ENCODE peak calls at places on chromosomes 6 and 20, in seven cellular contexts. U is mammary epithelial cell, Z is mesenchymal stem cell, I is right lobe of liver, O is sigmoid colon, S is OCI-LY7, C is HCT116. X is an unnamed sample.
A peak's percentile ranks its signal among the peaks of the same experiment; 100 is the strongest.

GRCh38 chr6:169173532-169174268 is 79.9 kb downstream of the THBS2 start:
- DNase-seq in I (no peak), U (peak; percentile 90), Z (no peak), S (no peak), O (no peak), C (no peak), X (no peak)

GRCh38 chr6:143234686-143235085 is 174.0 kb downstream of the AIG1 start:
- DNase-seq in O (no peak), I (no peak), S (no peak), U (peak; percentile 12), C (no peak), Z (no peak), X (no peak)

GRCh38 chr6:17768388-17768787 is 61.7 kb upstream of the NUP153 start:
- DNase-seq in U (peak; percentile 14), I (no peak), C (no peak), S (no peak), O (no peak), Z (peak; percentile 37), X (no peak)

GRCh38 chr6:106591111-106591825 is 38.0 kb downstream of the RTN4IP1 start:
- DNase-seq in C (no peak), Z (peak; percentile 70), U (peak; percentile 60), S (no peak), I (no peak), O (no peak), X (peak; percentile 48)

GRCh38 chr6:144710207-144710606 is 425.1 kb downstream of the UTRN start:
- DNase-seq in C (no peak), Z (peak; percentile 68), O (no peak), I (no peak), S (no peak), U (peak; percentile 91), X (no peak)

GRCh38 chr6:26327450-26328264 is 37.3 kb upstream of the BTN3A2 start:
- DNase-seq in Z (peak; percentile 86), O (no peak), S (peak; percentile 68), C (peak; percentile 89), I (no peak), U (peak; percentile 71), X (no peak)

GRCh38 chr20:12086359-12086758 is 168.7 kb downstream of the BTBD3 start:
- DNase-seq in Z (no peak), O (no peak), S (no peak), U (no peak), C (no peak), I (no peak), X (no peak)

GRCh38 chr6:150380256-150380655 is 11.4 kb downstream of the IYD start:
- DNase-seq in S (no peak), O (no peak), I (no peak), U (no peak), C (no peak), Z (no peak), X (no peak)

GRCh38 chr6:118320652-118321051 is 227.4 kb upstream of the PLN start:
- DNase-seq in C (no peak), S (no peak), U (no peak), O (no peak), I (no peak), Z (no peak), X (no peak)

GRCh38 chr6:140366991-140367390 is 992.5 kb upstream of the CITED2 start:
- DNase-seq in U (peak; percentile 91), I (no peak), Z (peak; percentile 71), S (no peak), O (no peak), C (no peak), X (no peak)

GRCh38 chr20:16143596-16143995 is 429.7 kb downstream of the KIF16B start:
- DNase-seq in U (no peak), S (no peak), Z (no peak), C (no peak), I (no peak), O (no peak), X (no peak)

GRCh38 chr20:46900068-46900467 is 5.4 kb downstream of the EYA2 start:
- DNase-seq in O (no peak), U (no peak), C (no peak), S (peak; percentile 83), I (no peak), Z (no peak), X (no peak)

GRCh38 chr6:71393471-71393870 is 104.9 kb downstream of the OGFRL1 start:
- DNase-seq in Z (peak; percentile 68), O (no peak), I (no peak), U (no peak), S (no peak), C (no peak), X (no peak)

GRCh38 chr6:64175311-64175710 is 539.7 kb downstream of the PHF3 start:
- DNase-seq in O (no peak), U (no peak), S (no peak), Z (no peak), C (no peak), I (no peak), X (no peak)

GRCh38 chr6:30127238-30128093 is 8.5 kb upstream of the TRIM40 start:
- DNase-seq in I (no peak), O (no peak), U (no peak), Z (no peak), S (no peak), C (no peak), X (no peak)

GRCh38 chr6:149261364-149261763 is 56.1 kb upstream of the TAB2 start:
- DNase-seq in U (no peak), Z (no peak), I (no peak), C (no peak), O (no peak), S (no peak), X (no peak)

GRCh38 chr6:7726416-7727149 is 684 bp downstream of the BMP6 start:
- DNase-seq in C (no peak), S (peak; percentile 19), Z (peak; percentile 18), U (peak; percentile 29), I (no peak), O (no peak), X (no peak)

GRCh38 chr6:152378154-152378553 is 259.0 kb downstream of the SYNE1 start:
- DNase-seq in U (peak; percentile 17), C (no peak), I (no peak), O (no peak), Z (peak; percentile 81), S (no peak), X (no peak)

GRCh38 chr6:117771403-117771802 is 96.1 kb downstream of the NUS1 start:
- DNase-seq in Z (no peak), I (no peak), U (no peak), S (no peak), O (no peak), C (no peak), X (no peak)

GRCh38 chr6:2209226-2209809 is 36.1 kb downstream of the GMDS start:
- DNase-seq in Z (peak; percentile 15), I (no peak), C (peak; percentile 45), O (no peak), U (peak; percentile 50), S (peak; percentile 59), X (no peak)

GRCh38 chr20:45174434-45175364 is at the start of gene PI3:
- DNase-seq in O (no peak), U (peak; percentile 88), I (no peak), S (no peak), Z (peak; percentile 1), C (no peak), X (no peak)

GRCh38 chr6:64439274-64439673 is 803.7 kb downstream of the PHF3 start:
- DNase-seq in I (no peak), S (no peak), O (no peak), Z (no peak), U (peak; percentile 1), C (no peak), X (no peak)

GRCh38 chr6:147837540-147837939 is 329.1 kb downstream of the SAMD5 start:
- DNase-seq in C (no peak), S (no peak), U (no peak), O (no peak), Z (no peak), I (no peak), X (no peak)

GRCh38 chr6:13302751-13303667 is 25.3 kb downstream of the TBC1D7 start:
- DNase-seq in O (peak; percentile 78), Z (peak; percentile 100), S (peak; percentile 33), I (peak; percentile 71), U (peak; percentile 80), C (peak; percentile 33), X (peak; percentile 84)

GRCh38 chr20:36449663-36450062 is 91.7 kb upstream of the MYL9 start:
- DNase-seq in S (no peak), C (no peak), I (no peak), Z (no peak), O (no peak), U (no peak), X (no peak)

GRCh38 chr20:36455972-36456625 is 85.2 kb upstream of the MYL9 start:
- DNase-seq in C (no peak), S (no peak), O (no peak), U (no peak), I (no peak), Z (no peak), X (no peak)

GRCh38 chr20:36454664-36455427 is 86.5 kb upstream of the MYL9 start:
- DNase-seq in O (no peak), I (no peak), C (no peak), U (no peak), Z (no peak), S (no peak), X (peak; percentile 80)
- H3K27ac ChIP-seq in O (peak overlapping the region; percentile 60), I (no peak overlapping the region), C (no peak overlapping the region), U (no peak overlapping the region), Z (no peak overlapping the region), S (no peak overlapping the region), X (no peak overlapping the region)

DNA sequence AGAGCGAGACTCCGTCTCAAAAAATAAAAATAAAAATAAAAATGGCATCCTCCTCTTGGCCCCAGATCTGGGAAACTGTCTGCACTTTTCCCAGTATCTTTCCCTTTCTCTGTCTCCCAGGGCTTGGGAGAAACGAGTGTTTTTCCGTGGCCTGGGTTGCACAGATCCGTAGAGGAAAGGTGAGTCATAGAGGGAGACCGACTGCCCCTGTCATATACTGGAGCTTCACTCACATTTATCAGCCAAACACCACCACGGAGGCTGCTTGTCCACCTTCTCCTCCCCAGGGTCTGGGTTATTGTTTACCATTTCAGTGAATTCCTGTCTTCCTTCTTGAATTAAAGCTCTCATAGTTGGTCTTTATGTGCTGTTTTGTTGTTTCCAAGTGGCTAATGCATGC is 31.9 kb upstream of the EIF2S2 start:
- DNase-seq in U (no peak), I (no peak), C (no peak), O (no peak), S (no peak), Z (peak; percentile 71), X (no peak)
- H3K4me1 ChIP-seq in U (no peaks in the 10 kb centered on the region), I (no peaks in the 10 kb centered on the region), C (no peaks in the 10 kb centered on the region), O (no peaks in the 10 kb centered on the region), S (no peaks in the 10 kb centered on the region), Z (no peaks in the 10 kb centered on the region), X (no peaks in the 10 kb centered on the region)

GRCh38 chr6:350371-350770 is 41.2 kb upstream of the IRF4 start:
- DNase-seq in U (no peak), I (no peak), O (no peak), Z (no peak), S (no peak), C (no peak), X (no peak)
- H3K9me3 ChIP-seq in U (peaks cover 10% of the 10 kb centered on the region), I (no peaks in the 10 kb centered on the region), O (no peaks in the 10 kb centered on the region), Z (no peaks in the 10 kb centered on the region), S (no peaks in the 10 kb centered on the region), C (no peaks in the 10 kb centered on the region), X (no peaks in the 10 kb centered on the region)

GRCh38 chr6:86459978-86460377 is 477.4 kb upstream of the HTR1E start:
- DNase-seq in O (no peak), S (no peak), I (no peak), Z (no peak), C (no peak), U (no peak), X (no peak)
- H3K27ac ChIP-seq in O (no peak overlapping the region), S (no peak overlapping the region), I (no peak overlapping the region), Z (no peak overlapping the region), C (no peak overlapping the region), U (no peak overlapping the region), X (no peak overlapping the region)

X was measured in aorta.